ENCODE peak calls at places on chromosomes 16 and 17, in ten cellular contexts. T is fibroblast of lung, G is transverse colon, M is cardiac muscle cell, E is endodermal cell, C is ovary, Z is ascending aorta, B is stomach, W is Peyer's patch, I is right atrium auricular region. Q is an unnamed sample.
A peak's percentile ranks its signal among the peaks of the same experiment; 100 is the strongest.

GRCh38 chr17:44177641-44178040 is 7.1 kb downstream of the ASB16 start:
- DNase-seq in T (no peak), G (no peak), M (no peak), E (no peak), C (no peak), Z (no peak), B (no peak), W (no peak), I (no peak), Q (no peak)

GRCh38 chr17:68290955-68291835 is at the start of the genes ARSG and SLC16A6:
- DNase-seq in T (peak; percentile 51), G (peak; percentile 63), M (peak; percentile 84), E (peak; percentile 92), C (peak; percentile 77), Z (peak; percentile 70), B (peak; percentile 64), W (peak; percentile 81), I (no peak), Q (peak; percentile 92)

GRCh38 chr16:28981517-28981916 is 3.3 kb upstream of the LAT start:
- DNase-seq in T (no peak), G (no peak), M (no peak), E (peak; percentile 88), C (no peak), Z (no peak), B (no peak), W (no peak), I (no peak), Q (peak; percentile 34)

GRCh38 chr17:77382966-77383612 is 242.3 kb downstream of the SEC14L1 start:
- DNase-seq in T (peak; percentile 96), G (no peak), M (no peak), E (no peak), C (peak; percentile 59), Z (no peak), B (no peak), W (no peak), I (no peak), Q (no peak)

GRCh38 chr16:66455970-66456369 is 28.9 kb downstream of the BEAN1 start:
- DNase-seq in T (no peak), G (no peak), M (no peak), E (peak; percentile 38), C (no peak), Z (no peak), B (no peak), W (no peak), I (no peak), Q (no peak)

GRCh38 chr17:33137411-33137810 is 145.8 kb downstream of the SPACA3 start:
- DNase-seq in T (no peak), G (no peak), M (no peak), E (no peak), C (no peak), Z (no peak), B (no peak), W (no peak), I (no peak), Q (no peak)

GRCh38 chr16:15553313-15554088 is 89.5 kb downstream of the MARF1 start:
- DNase-seq in T (no peak), G (no peak), M (no peak), E (no peak), C (peak; percentile 32), Z (no peak), B (no peak), W (no peak), I (no peak), Q (no peak)

GRCh38 chr17:2925011-2925410 is 128.8 kb downstream of the RAP1GAP2 start:
- DNase-seq in T (no peak), G (no peak), M (no peak), E (peak; percentile 44), C (no peak), Z (no peak), B (no peak), W (no peak), I (no peak), Q (no peak)

GRCh38 chr16:57061084-57061905 is 31.1 kb upstream of the CPNE2 start:
- DNase-seq in T (peak; percentile 70), G (peak; percentile 35), M (no peak), E (no peak), C (peak; percentile 73), Z (peak; percentile 91), B (peak; percentile 32), W (no peak), I (peak; percentile 89), Q (peak; percentile 75)

GRCh38 chr16:29007865-29008593 is 23.2 kb downstream of the LAT start:
- DNase-seq in T (peak; percentile 61), G (no peak), M (no peak), E (no peak), C (no peak), Z (no peak), B (no peak), W (peak; percentile 52), I (no peak), Q (no peak)

GRCh38 chr17:79923974-79924638 is 84.9 kb upstream of the CBX4 start:
- DNase-seq in T (no peak), G (peak; percentile 82), M (peak; percentile 83), E (peak; percentile 99), C (no peak), Z (no peak), B (peak; percentile 70), W (no peak), I (no peak), Q (peak; percentile 77)

GRCh38 chr17:40422990-40423611 is 5.4 kb upstream of the TOP2A start:
- DNase-seq in T (no peak), G (no peak), M (no peak), E (peak; percentile 96), C (no peak), Z (no peak), B (no peak), W (no peak), I (no peak), Q (peak; percentile 28)

GRCh38 chr17:56026894-56027293 is 126.4 kb upstream of the ANKFN1 start:
- DNase-seq in T (no peak), G (no peak), M (no peak), E (no peak), C (no peak), Z (no peak), B (no peak), W (no peak), I (no peak), Q (no peak)

GRCh38 chr16:9503251-9503986 is 412.0 kb downstream of the HAPSTR1 start:
- DNase-seq in T (no peak), G (no peak), M (peak; percentile 7), E (no peak), C (no peak), Z (no peak), B (no peak), W (no peak), I (no peak), Q (no peak)

GRCh38 chr16:9499921-9500593 is 408.6 kb downstream of the HAPSTR1 start:
- DNase-seq in T (no peak), G (no peak), M (peak; percentile 6), E (peak; percentile 74), C (no peak), Z (no peak), B (no peak), W (no peak), I (no peak), Q (no peak)

GRCh38 chr16:9495824-9496223 is 404.4 kb downstream of the HAPSTR1 start:
- DNase-seq in T (no peak), G (no peak), M (no peak), E (no peak), C (no peak), Z (no peak), B (no peak), W (no peak), I (no peak), Q (no peak)

GRCh38 chr16:9500872-9501271 is 409.4 kb downstream of the HAPSTR1 start:
- DNase-seq in T (no peak), G (no peak), M (no peak), E (no peak), C (no peak), Z (no peak), B (no peak), W (no peak), I (no peak), Q (no peak)
- TF ChIP-seq CTCF in T (no peak), G (no peak), M (no peak), E (no peak), C (no peak), Z (no peak), B (no peak), W (no peak), I (no peak), Q (no peak)

DNA sequence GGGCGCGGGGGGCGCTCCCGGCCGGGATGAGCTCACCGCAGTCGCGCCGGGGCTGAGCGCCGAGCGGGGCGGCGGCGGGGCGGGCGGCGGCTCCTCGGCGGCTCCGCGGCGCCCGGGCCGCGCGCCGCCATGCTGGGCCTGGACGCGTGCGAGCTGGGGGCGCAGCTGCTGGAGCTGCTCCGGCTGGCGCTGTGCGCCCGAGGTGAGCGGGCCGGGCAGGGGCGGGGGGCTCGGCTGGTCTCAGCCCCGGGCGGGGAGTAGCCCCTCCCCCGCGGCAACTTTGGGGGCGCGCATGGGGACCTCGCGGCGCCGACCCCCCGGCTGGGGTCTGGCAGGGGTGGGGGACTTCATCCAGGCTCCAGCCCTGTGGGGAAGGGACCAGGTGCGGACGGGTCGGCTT is at the start of gene ARHGDIG:
- DNase-seq in T (no peak), G (no peak), M (peak; percentile 57), E (peak; percentile 71), C (no peak), Z (no peak), B (no peak), W (no peak), I (no peak), Q (peak; percentile 32)
- H3K4me3 ChIP-seq in T (peak within 1 kb of the TSS; percentile 42), G (peak within 1 kb of the TSS; percentile 55), M (peak within 1 kb of the TSS; percentile 51), E (peak within 1 kb of the TSS; percentile 66), C (no peak within 1 kb of the TSS), Z (peak within 1 kb of the TSS; percentile 61), B (peak within 1 kb of the TSS; percentile 45), W (peak within 1 kb of the TSS; percentile 45), I (peak within 1 kb of the TSS; percentile 49), Q (peak within 1 kb of the TSS; percentile 53)

GRCh38 chr17:59421722-59422121 is 90.3 kb downstream of the YPEL2 start:
- DNase-seq in T (no peak), G (no peak), M (no peak), E (no peak), C (no peak), Z (no peak), B (no peak), W (no peak), I (no peak), Q (no peak)
- H3K4me1 ChIP-seq in T (peaks cover 6% of the 10 kb centered on the region), G (peaks cover 16% of the 10 kb centered on the region), M (peaks cover 84% of the 10 kb centered on the region), E (peaks cover 40% of the 10 kb centered on the region), C (peaks cover 11% of the 10 kb centered on the region), Z (peaks cover 25% of the 10 kb centered on the region), B (peaks cover 57% of the 10 kb centered on the region), W (peaks cover 24% of the 10 kb centered on the region), I (peaks cover 53% of the 10 kb centered on the region), Q (peaks cover 32% of the 10 kb centered on the region)

DNA sequence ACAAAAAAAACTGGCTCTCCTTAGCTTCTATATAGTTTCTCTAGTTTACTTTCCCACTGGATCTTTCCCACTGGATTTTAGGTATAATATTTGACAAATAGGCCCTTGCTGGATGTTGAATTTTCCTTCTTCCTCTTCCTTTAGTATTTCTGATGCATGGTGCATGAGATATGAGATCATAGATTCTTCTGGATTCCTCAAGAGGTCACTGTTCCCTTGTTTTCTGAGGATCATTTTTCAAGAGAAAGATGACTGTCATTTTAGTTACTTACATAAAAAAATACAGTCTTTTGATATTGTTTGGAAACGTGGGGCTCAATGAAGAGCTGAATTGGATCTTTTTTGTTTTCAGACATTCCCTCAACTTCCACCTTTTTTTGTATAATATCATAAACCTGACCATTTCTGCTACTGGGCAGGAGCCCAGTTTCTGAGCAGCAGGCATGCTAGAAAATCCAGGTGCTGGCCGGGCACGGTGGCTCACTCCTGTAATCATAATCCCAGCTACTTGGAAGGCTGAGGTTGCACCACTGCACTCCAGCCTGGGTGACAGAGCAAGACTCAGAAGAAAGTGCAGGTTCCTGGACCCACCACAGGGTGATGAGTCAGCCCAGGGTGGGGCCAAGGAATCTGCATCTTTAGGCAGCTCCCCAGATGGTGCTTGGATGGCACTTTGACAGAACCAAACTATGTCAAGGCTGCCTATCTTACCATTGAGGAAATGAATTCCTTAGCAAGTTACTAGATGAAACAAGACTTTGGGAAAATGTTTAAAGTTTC is 70.3 kb downstream of the SDR42E1 start:
- DNase-seq in T (peak; percentile 73), G (no peak), M (peak; percentile 23), E (peak; percentile 61), C (no peak), Z (no peak), B (no peak), W (no peak), I (no peak), Q (no peak)
- TF ChIP-seq CTCF in T (peak; percentile 35), G (peak; percentile 42), M (peak; percentile 54), E (peak; percentile 68), C (no peak), Z (peak; percentile 24), B (peak; percentile 16), W (peak; percentile 73), I (peak; percentile 25), Q (peak; percentile 49)

Q was measured in BE2C.